ENCODE peak calls at places on chromosome X, in ten cellular contexts. One of them, this sample, is unnamed.

GRCh38 chrX:20221902-20222301 is 44.8 kb downstream of the RPS6KA3 start:
- DNase-seq in A549: peak
- DNase-seq in HCT116: no peak
- DNase-seq in right lobe of liver: peak
- DNase-seq in stomach: no peak
- DNase-seq in heart left ventricle: no peak
- DNase-seq in thyroid gland: no peak
- DNase-seq in IMR-90: peak
- DNase-seq in ovary: no peak
- DNase-seq in upper lobe of left lung: no peak
- DNase-seq in this sample: no peak

GRCh38 chrX:154030266-154030665 is 10.6 kb upstream of the IRAK1 start:
- DNase-seq in heart left ventricle: no peak
- DNase-seq in A549: no peak
- DNase-seq in upper lobe of left lung: no peak
- DNase-seq in IMR-90: no peak
- DNase-seq in thyroid gland: no peak
- DNase-seq in right lobe of liver: no peak
- DNase-seq in stomach: no peak
- DNase-seq in HCT116: no peak
- DNase-seq in ovary: no peak
- DNase-seq in this sample: no peak

GRCh38 chrX:123740006-123740405 is 7.2 kb upstream of the THOC2 start:
- DNase-seq in heart left ventricle: no peak
- DNase-seq in ovary: no peak
- DNase-seq in A549: peak
- DNase-seq in upper lobe of left lung: no peak
- DNase-seq in HCT116: no peak
- DNase-seq in IMR-90: no peak
- DNase-seq in stomach: no peak
- DNase-seq in right lobe of liver: no peak
- DNase-seq in thyroid gland: no peak
- DNase-seq in this sample: no peak

GRCh38 chrX:43002526-43003203 is 224.7 kb upstream of the PPP1R2C start:
- DNase-seq in upper lobe of left lung: no peak
- DNase-seq in HCT116: no peak
- DNase-seq in stomach: no peak
- DNase-seq in A549: no peak
- DNase-seq in IMR-90: no peak
- DNase-seq in ovary: no peak
- DNase-seq in right lobe of liver: no peak
- DNase-seq in thyroid gland: no peak
- DNase-seq in heart left ventricle: no peak
- DNase-seq in this sample: no peak

GRCh38 chrX:56784666-56785065 is 55.6 kb downstream of the NBDY start:
- DNase-seq in HCT116: no peak
- DNase-seq in heart left ventricle: no peak
- DNase-seq in ovary: no peak
- DNase-seq in thyroid gland: no peak
- DNase-seq in right lobe of liver: peak
- DNase-seq in stomach: no peak
- DNase-seq in upper lobe of left lung: no peak
- DNase-seq in A549: no peak
- DNase-seq in IMR-90: no peak
- DNase-seq in this sample: no peak

GRCh38 chrX:63128509-63128908 is 222.6 kb downstream of the SPIN4 start:
- DNase-seq in upper lobe of left lung: no peak
- DNase-seq in HCT116: peak
- DNase-seq in ovary: no peak
- DNase-seq in stomach: no peak
- DNase-seq in right lobe of liver: peak
- DNase-seq in thyroid gland: no peak
- DNase-seq in IMR-90: peak
- DNase-seq in A549: no peak
- DNase-seq in heart left ventricle: no peak
- DNase-seq in this sample: no peak

GRCh38 chrX:150372280-150372679 is 9.2 kb downstream of the MAMLD1 start:
- DNase-seq in HCT116: no peak
- DNase-seq in IMR-90: no peak
- DNase-seq in upper lobe of left lung: no peak
- DNase-seq in thyroid gland: no peak
- DNase-seq in stomach: no peak
- DNase-seq in right lobe of liver: no peak
- DNase-seq in A549: no peak
- DNase-seq in heart left ventricle: no peak
- DNase-seq in ovary: no peak
- DNase-seq in this sample: no peak

GRCh38 chrX:112851806-112852205 is 11.2 kb upstream of the AMOT start:
- DNase-seq in ovary: peak
- DNase-seq in IMR-90: peak
- DNase-seq in HCT116: no peak
- DNase-seq in thyroid gland: peak
- DNase-seq in stomach: no peak
- DNase-seq in right lobe of liver: no peak
- DNase-seq in heart left ventricle: no peak
- DNase-seq in A549: no peak
- DNase-seq in upper lobe of left lung: no peak
- DNase-seq in this sample: no peak

GRCh38 chrX:150870059-150870458 is 28.4 kb downstream of the CD99L2 start:
- DNase-seq in heart left ventricle: no peak
- DNase-seq in thyroid gland: no peak
- DNase-seq in ovary: no peak
- DNase-seq in stomach: no peak
- DNase-seq in IMR-90: no peak
- DNase-seq in HCT116: no peak
- DNase-seq in upper lobe of left lung: no peak
- DNase-seq in right lobe of liver: no peak
- DNase-seq in A549: no peak
- DNase-seq in this sample: no peak

DNA sequence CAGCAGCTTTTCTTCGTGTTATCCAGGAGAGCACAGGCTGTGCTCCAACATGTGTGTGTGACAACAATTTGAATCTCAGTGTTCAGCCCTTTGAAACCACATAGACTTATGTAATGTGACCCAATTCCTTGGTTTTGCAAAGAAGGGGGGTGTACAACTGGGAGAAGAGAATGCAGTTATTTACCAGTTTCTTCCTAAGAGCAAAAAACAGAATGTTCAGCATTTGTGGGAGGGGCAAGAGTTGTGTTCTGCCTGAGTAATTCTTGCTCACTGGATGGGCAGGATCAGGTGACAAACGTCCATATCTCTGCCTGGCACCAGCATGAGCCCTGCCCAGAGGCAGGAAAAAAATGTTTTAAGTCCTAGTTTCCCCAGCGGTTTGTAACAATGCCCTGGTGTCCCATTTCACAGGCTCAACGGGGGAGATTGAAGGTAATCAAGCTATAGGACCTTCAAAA is 72.0 kb downstream of the PRPS1 start:
- DNase-seq in A549: no peak
- DNase-seq in right lobe of liver: no peak
- DNase-seq in thyroid gland: peak
- DNase-seq in stomach: no peak
- DNase-seq in heart left ventricle: no peak
- DNase-seq in HCT116: no peak
- DNase-seq in ovary: no peak
- DNase-seq in IMR-90: no peak
- DNase-seq in upper lobe of left lung: no peak
- DNase-seq in this sample: no peak
- H3K27ac ChIP-seq in A549: peak
- H3K27ac ChIP-seq in right lobe of liver: no peak
- H3K27ac ChIP-seq in thyroid gland: peak
- H3K27ac ChIP-seq in stomach: peak
- H3K27ac ChIP-seq in heart left ventricle: peak
- H3K27ac ChIP-seq in HCT116: no peak
- H3K27ac ChIP-seq in ovary: no peak
- H3K27ac ChIP-seq in IMR-90: no peak
- H3K27ac ChIP-seq in upper lobe of left lung: peak
- H3K27ac ChIP-seq in this sample: peak

GRCh38 chrX:81201692-81202412 is at the start of the genes HMGN5 and SH3BGRL:
- DNase-seq in heart left ventricle: peak
- DNase-seq in A549: peak
- DNase-seq in ovary: peak
- DNase-seq in thyroid gland: peak
- DNase-seq in HCT116: peak
- DNase-seq in stomach: peak
- DNase-seq in right lobe of liver: peak
- DNase-seq in IMR-90: peak
- DNase-seq in upper lobe of left lung: no peak
- DNase-seq in this sample: peak
- TF ChIP-seq POLR2A in heart left ventricle: peak
- TF ChIP-seq POLR2A in A549: peak
- TF ChIP-seq POLR2A in ovary: no peak
- TF ChIP-seq POLR2A in thyroid gland: peak
- TF ChIP-seq POLR2A in HCT116: peak
- TF ChIP-seq POLR2A in stomach: no peak
- TF ChIP-seq POLR2A in right lobe of liver: peak
- TF ChIP-seq POLR2A in IMR-90: no peak
- TF ChIP-seq POLR2A in upper lobe of left lung: no peak
- TF ChIP-seq POLR2A in this sample: no peak

GRCh38 chrX:13091111-13091765 is 46.8 kb upstream of the FAM9C start:
- DNase-seq in upper lobe of left lung: no peak
- DNase-seq in stomach: no peak
- DNase-seq in thyroid gland: no peak
- DNase-seq in IMR-90: no peak
- DNase-seq in right lobe of liver: no peak
- DNase-seq in ovary: no peak
- DNase-seq in HCT116: no peak
- DNase-seq in A549: no peak
- DNase-seq in heart left ventricle: no peak
- DNase-seq in this sample: no peak
- H3K4me3 ChIP-seq in upper lobe of left lung: no peak
- H3K4me3 ChIP-seq in stomach: no peak
- H3K4me3 ChIP-seq in thyroid gland: no peak
- H3K4me3 ChIP-seq in IMR-90: no peak
- H3K4me3 ChIP-seq in right lobe of liver: no peak
- H3K4me3 ChIP-seq in ovary: no peak
- H3K4me3 ChIP-seq in HCT116: no peak
- H3K4me3 ChIP-seq in A549: no peak
- H3K4me3 ChIP-seq in heart left ventricle: no peak
- H3K4me3 ChIP-seq in this sample: no peak

GRCh38 chrX:120456973-120457372 is 12.1 kb downstream of the LAMP2 start:
- DNase-seq in thyroid gland: no peak
- DNase-seq in upper lobe of left lung: no peak
- DNase-seq in heart left ventricle: no peak
- DNase-seq in ovary: no peak
- DNase-seq in A549: no peak
- DNase-seq in HCT116: no peak
- DNase-seq in right lobe of liver: no peak
- DNase-seq in stomach: no peak
- DNase-seq in IMR-90: peak
- DNase-seq in this sample: no peak
- H3K27ac ChIP-seq in thyroid gland: no peak
- H3K27ac ChIP-seq in upper lobe of left lung: no peak
- H3K27ac ChIP-seq in heart left ventricle: no peak
- H3K27ac ChIP-seq in ovary: no peak
- H3K27ac ChIP-seq in A549: no peak
- H3K27ac ChIP-seq in HCT116: no peak
- H3K27ac ChIP-seq in right lobe of liver: no peak
- H3K27ac ChIP-seq in stomach: no peak
- H3K27ac ChIP-seq in IMR-90: no peak
- H3K27ac ChIP-seq in this sample: no peak

GRCh38 chrX:9166566-9166909 is 132.6 kb upstream of the FAM9B start:
- DNase-seq in ovary: no peak
- DNase-seq in stomach: no peak
- DNase-seq in thyroid gland: no peak
- DNase-seq in HCT116: no peak
- DNase-seq in A549: peak
- DNase-seq in heart left ventricle: no peak
- DNase-seq in right lobe of liver: no peak
- DNase-seq in upper lobe of left lung: no peak
- DNase-seq in IMR-90: no peak
- DNase-seq in this sample: no peak

GRCh38 chrX:9160698-9161329 is 126.9 kb upstream of the FAM9B start:
- DNase-seq in heart left ventricle: no peak
- DNase-seq in ovary: no peak
- DNase-seq in right lobe of liver: no peak
- DNase-seq in IMR-90: no peak
- DNase-seq in upper lobe of left lung: no peak
- DNase-seq in A549: no peak
- DNase-seq in stomach: no peak
- DNase-seq in HCT116: no peak
- DNase-seq in thyroid gland: no peak
- DNase-seq in this sample: no peak

GRCh38 chrX:9163153-9163790 is 129.3 kb upstream of the FAM9B start:
- DNase-seq in stomach: no peak
- DNase-seq in A549: no peak
- DNase-seq in ovary: no peak
- DNase-seq in HCT116: no peak
- DNase-seq in right lobe of liver: peak
- DNase-seq in thyroid gland: no peak
- DNase-seq in heart left ventricle: no peak
- DNase-seq in IMR-90: peak
- DNase-seq in upper lobe of left lung: no peak
- DNase-seq in this sample: no peak

GRCh38 chrX:9164086-9164485 is 130.2 kb upstream of the FAM9B start:
- DNase-seq in right lobe of liver: no peak
- DNase-seq in upper lobe of left lung: no peak
- DNase-seq in thyroid gland: no peak
- DNase-seq in heart left ventricle: no peak
- DNase-seq in ovary: no peak
- DNase-seq in HCT116: no peak
- DNase-seq in IMR-90: peak
- DNase-seq in A549: no peak
- DNase-seq in stomach: no peak
- DNase-seq in this sample: no peak

GRCh38 chrX:9164535-9165425 is 130.9 kb upstream of the FAM9B start:
- DNase-seq in right lobe of liver: peak
- DNase-seq in HCT116: no peak
- DNase-seq in IMR-90: no peak
- DNase-seq in heart left ventricle: no peak
- DNase-seq in A549: no peak
- DNase-seq in thyroid gland: no peak
- DNase-seq in upper lobe of left lung: no peak
- DNase-seq in ovary: no peak
- DNase-seq in stomach: no peak
- DNase-seq in this sample: no peak
- TF ChIP-seq POLR2A in right lobe of liver: no peak
- TF ChIP-seq POLR2A in HCT116: no peak
- TF ChIP-seq POLR2A in IMR-90: no peak
- TF ChIP-seq POLR2A in heart left ventricle: no peak
- TF ChIP-seq POLR2A in A549: no peak
- TF ChIP-seq POLR2A in thyroid gland: no peak
- TF ChIP-seq POLR2A in upper lobe of left lung: no peak
- TF ChIP-seq POLR2A in ovary: no peak
- TF ChIP-seq POLR2A in stomach: no peak
- TF ChIP-seq POLR2A in this sample: no peak

DNA sequence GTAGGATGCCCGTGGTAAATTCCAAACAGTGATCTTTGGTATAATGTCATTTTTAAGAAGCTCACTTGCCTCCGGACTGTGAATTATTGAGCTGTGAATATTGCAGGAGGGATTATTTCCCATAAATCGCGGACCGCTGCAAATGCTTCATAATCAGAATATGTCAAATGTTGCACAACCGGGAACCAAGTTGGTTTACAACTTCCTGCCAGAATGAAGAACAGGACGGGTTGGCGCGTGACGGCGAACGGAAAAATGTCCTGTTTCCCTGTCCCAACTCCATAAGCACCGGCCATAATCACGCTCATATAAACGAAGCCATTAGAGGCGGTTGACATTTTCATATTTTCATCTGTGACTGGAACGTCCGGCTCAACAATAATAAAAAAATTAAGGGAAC is 67.7 kb downstream of the SHOX start:
- DNase-seq in ovary: no peak
- DNase-seq in upper lobe of left lung: no peak
- DNase-seq in IMR-90: no peak
- DNase-seq in heart left ventricle: no peak
- DNase-seq in stomach: no peak
- DNase-seq in HCT116: no peak
- DNase-seq in A549: no peak
- DNase-seq in right lobe of liver: no peak
- DNase-seq in thyroid gland: no peak
- DNase-seq in this sample: no peak
- H3K4me3 ChIP-seq in ovary: no peak
- H3K4me3 ChIP-seq in upper lobe of left lung: no peak
- H3K4me3 ChIP-seq in IMR-90: no peak
- H3K4me3 ChIP-seq in heart left ventricle: no peak
- H3K4me3 ChIP-seq in stomach: no peak
- H3K4me3 ChIP-seq in HCT116: no peak
- H3K4me3 ChIP-seq in A549: no peak
- H3K4me3 ChIP-seq in right lobe of liver: no peak
- H3K4me3 ChIP-seq in thyroid gland: no peak
- H3K4me3 ChIP-seq in this sample: no peak

This sample was measured in uterus.